ENCODE peak calls at places on chromosomes 11 and 22, in five cellular contexts. M is pancreas, A is gastrocnemius medialis, C is transverse colon, H is endodermal cell. Z is an unnamed sample.

GRCh38 chr11:117185739-117186430 is 7.3 kb downstream of the SIDT2 start:
- DNase-seq in C (no peak), H (peak; percentile 26), A (peak; percentile 8), M (peak; percentile 11), Z (no peak)

GRCh38 chr11:71532016-71532610 is 5.0 kb downstream of the KRTAP5-7 start:
- DNase-seq in H (no peak), A (no peak), C (no peak), M (no peak), Z (no peak)

GRCh38 chr11:10490398-10491232 is 35.6 kb downstream of the AMPD3 start:
- DNase-seq in A (peak; percentile 96), H (peak; percentile 57), C (peak; percentile 74), M (peak; percentile 47), Z (peak; percentile 86)

GRCh38 chr22:17265649-17266248 is 46.5 kb upstream of the ADA2 start:
- DNase-seq in A (peak; percentile 52), C (peak; percentile 64), H (peak; percentile 51), M (no peak), Z (no peak)

GRCh38 chr11:114073506-114074381 is 14.2 kb downstream of the ZBTB16 start:
- DNase-seq in H (peak; percentile 64), A (peak; percentile 46), C (no peak), M (no peak), Z (no peak)

GRCh38 chr11:114398303-114398920 is 1.9 kb downstream of the C11orf71 start:
- DNase-seq in M (no peak), H (no peak), C (no peak), A (no peak), Z (no peak)

GRCh38 chr11:129458756-129459535 is 83.3 kb downstream of the BARX2 start:
- DNase-seq in A (no peak), M (peak; percentile 50), H (no peak), C (no peak), Z (no peak)

GRCh38 chr22:43901976-43902643 is 10.3 kb upstream of the PNPLA5 start:
- DNase-seq in M (no peak), H (no peak), C (no peak), A (no peak), Z (no peak)

GRCh38 chr11:126989942-126990715 is 10.4 kb downstream of the KIRREL3 start:
- DNase-seq in M (peak; percentile 75), C (peak; percentile 66), A (peak; percentile 28), H (peak; percentile 98), Z (peak; percentile 56)

GRCh38 chr11:80616070-80616800 is 1175.4 kb upstream of the TENM4 start:
- DNase-seq in M (no peak), H (no peak), C (no peak), A (no peak), Z (no peak)

GRCh38 chr11:8068605-8069221 is 12.3 kb upstream of the TUB start:
- DNase-seq in H (peak; percentile 45), A (peak; percentile 76), M (peak; percentile 45), C (peak; percentile 20), Z (no peak)

GRCh38 chr11:61827573-61828378 is at the start of gene FADS2:
- DNase-seq in A (peak; percentile 66), H (peak; percentile 98), M (peak; percentile 65), C (peak; percentile 63), Z (peak; percentile 99)

GRCh38 chr22:31646186-31647019 is 15.6 kb downstream of the PISD start:
- DNase-seq in H (no peak), A (no peak), M (no peak), C (no peak), Z (no peak)

GRCh38 chr11:124882339-124883071 is 15.2 kb downstream of the ROBO4 start:
- DNase-seq in H (peak; percentile 47), M (no peak), C (no peak), A (no peak), Z (peak; percentile 65)

GRCh38 chr11:115672999-115673411 is 168.8 kb upstream of the CADM1 start:
- DNase-seq in C (no peak), M (no peak), A (peak; percentile 37), H (no peak), Z (no peak)

GRCh38 chr22:36325163-36326031 is 62.4 kb downstream of the MYH9 start:
- DNase-seq in H (no peak), C (peak; percentile 80), M (no peak), A (peak; percentile 55), Z (peak; percentile 90)
- H3K4me1 ChIP-seq in H (peaks cover 21% of the 10 kb centered on the region), C (peaks cover 70% of the 10 kb centered on the region), M (peaks cover 41% of the 10 kb centered on the region), A (peaks cover 71% of the 10 kb centered on the region), Z (peaks cover 3% of the 10 kb centered on the region)

DNA sequence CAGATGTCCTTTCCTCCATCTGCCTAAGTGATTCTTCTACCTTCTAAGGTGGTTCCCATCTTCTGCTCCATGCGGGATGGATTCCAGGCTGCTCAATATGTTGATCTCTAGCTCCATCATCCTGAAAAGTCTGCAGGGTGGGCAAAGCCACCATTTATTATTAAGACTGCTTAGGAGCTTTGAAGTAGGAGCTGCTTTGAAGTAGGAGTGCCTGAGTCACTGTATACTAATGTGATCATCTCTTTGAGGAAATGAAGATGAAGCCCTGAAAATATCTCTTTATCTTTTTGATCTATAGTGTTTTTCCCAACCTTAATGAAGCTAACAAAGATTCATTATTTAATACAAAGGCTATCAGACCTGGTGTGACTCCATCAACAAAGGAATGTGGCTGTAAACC is 13.1 kb downstream of the HEPHL1 start:
- DNase-seq in C (no peak), A (no peak), H (no peak), M (no peak), Z (no peak)
- H3K4me1 ChIP-seq in C (no peaks in the 10 kb centered on the region), A (no peaks in the 10 kb centered on the region), H (no peaks in the 10 kb centered on the region), M (no peaks in the 10 kb centered on the region), Z (no peaks in the 10 kb centered on the region)

GRCh38 chr11:68012843-68013610 is 2.9 kb downstream of the ALDH3B1 start:
- DNase-seq in M (peak; percentile 68), H (no peak), A (no peak), C (no peak), Z (peak; percentile 76)

GRCh38 chr11:68012044-68012842 is 2.1 kb downstream of the ALDH3B1 start:
- DNase-seq in H (no peak), C (no peak), M (no peak), A (no peak), Z (no peak)

GRCh38 chr11:68014966-68015447 is 4.9 kb downstream of the ALDH3B1 start:
- DNase-seq in C (no peak), A (no peak), H (no peak), M (no peak), Z (no peak)

GRCh38 chr11:68014157-68014965 is 4.2 kb downstream of the ALDH3B1 start:
- DNase-seq in C (peak; percentile 80), H (no peak), M (no peak), A (no peak), Z (peak; percentile 83)

GRCh38 chr11:68013611-68014156 is 3.6 kb downstream of the ALDH3B1 start:
- DNase-seq in M (no peak), H (no peak), C (no peak), A (no peak), Z (no peak)
- H3K4me1 ChIP-seq in M (peaks cover 29% of the 10 kb centered on the region), H (no peaks in the 10 kb centered on the region), C (peaks cover 43% of the 10 kb centered on the region), A (peaks cover 18% of the 10 kb centered on the region), Z (no peaks in the 10 kb centered on the region)

GRCh38 chr11:118923721-118924587 is 1.8 kb downstream of the BCL9L start:
- DNase-seq in M (no peak), H (no peak), A (peak; percentile 12), C (peak; percentile 43), Z (no peak)
- H3K4me1 ChIP-seq in M (peaks cover 45% of the 10 kb centered on the region), H (peaks cover 41% of the 10 kb centered on the region), A (peaks cover 74% of the 10 kb centered on the region), C (peaks cover 68% of the 10 kb centered on the region), Z (no peaks in the 10 kb centered on the region)

GRCh38 chr11:66609951-66610617 is 6.3 kb upstream of the RBM14 start:
- DNase-seq in C (no peak), A (no peak), M (no peak), H (no peak), Z (no peak)
- H3K4me1 ChIP-seq in C (peaks cover 19% of the 10 kb centered on the region), A (no peaks in the 10 kb centered on the region), M (peaks cover 13% of the 10 kb centered on the region), H (no peaks in the 10 kb centered on the region), Z (no peaks in the 10 kb centered on the region)

GRCh38 chr22:23495614-23496444 is 84.3 kb downstream of the IGLL1 start:
- DNase-seq in C (no peak), A (no peak), M (no peak), H (no peak), Z (peak; percentile 43)
- H3K4me1 ChIP-seq in C (no peaks in the 10 kb centered on the region), A (no peaks in the 10 kb centered on the region), M (no peaks in the 10 kb centered on the region), H (no peaks in the 10 kb centered on the region), Z (no peaks in the 10 kb centered on the region)

GRCh38 chr22:27476729-27477128 is 324.8 kb downstream of the MN1 start:
- DNase-seq in H (no peak), M (no peak), A (no peak), C (no peak), Z (no peak)

GRCh38 chr22:27483095-27483798 is 318.3 kb downstream of the MN1 start:
- DNase-seq in M (no peak), C (no peak), A (no peak), H (no peak), Z (no peak)

GRCh38 chr22:27477171-27477570 is 324.4 kb downstream of the MN1 start:
- DNase-seq in M (no peak), H (no peak), C (no peak), A (no peak), Z (no peak)

GRCh38 chr22:27482414-27482813 is 319.1 kb downstream of the MN1 start:
- DNase-seq in H (no peak), M (no peak), A (no peak), C (no peak), Z (no peak)

GRCh38 chr22:27480487-27480886 is 321.1 kb downstream of the MN1 start:
- DNase-seq in C (no peak), A (no peak), M (no peak), H (no peak), Z (no peak)
- H3K4me1 ChIP-seq in C (no peaks in the 10 kb centered on the region), A (no peaks in the 10 kb centered on the region), M (no peaks in the 10 kb centered on the region), H (peaks cover 7% of the 10 kb centered on the region), Z (no peaks in the 10 kb centered on the region)

GRCh38 chr22:30436196-30436595 is 10.6 kb downstream of the MTFP1 start:
- DNase-seq in A (no peak), C (no peak), H (no peak), M (no peak), Z (no peak)

GRCh38 chr22:30433773-30434172 is 8.2 kb downstream of the MTFP1 start:
- DNase-seq in H (no peak), C (no peak), A (no peak), M (no peak), Z (no peak)

GRCh38 chr22:30434775-30435315 is 9.3 kb downstream of the MTFP1 start:
- DNase-seq in A (no peak), C (no peak), H (no peak), M (no peak), Z (no peak)

GRCh38 chr22:30433227-30433626 is 7.7 kb downstream of the MTFP1 start:
- DNase-seq in M (no peak), H (no peak), A (no peak), C (no peak), Z (no peak)

DNA sequence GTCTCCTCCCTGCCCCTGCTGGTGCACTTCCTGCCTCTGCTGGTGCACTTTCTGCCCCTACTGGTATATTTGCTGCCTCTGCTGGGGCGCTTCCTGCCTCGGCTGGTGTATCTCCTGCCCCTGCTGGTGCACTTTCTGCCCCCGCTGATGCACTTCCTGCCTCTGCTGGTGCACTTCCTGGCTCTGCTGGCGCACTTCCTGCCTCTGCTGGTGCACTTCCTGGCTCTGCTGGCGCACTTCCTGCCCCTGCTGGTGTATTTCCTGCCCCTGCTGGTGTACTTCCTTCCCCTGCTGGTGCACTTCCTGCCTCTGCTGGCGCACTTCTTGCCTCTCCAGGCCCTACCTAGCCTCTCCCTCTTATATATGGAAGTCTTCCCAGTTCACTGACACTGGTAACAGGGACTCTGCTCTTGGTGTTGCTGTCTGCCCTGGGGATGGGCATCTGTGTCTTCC is 10.1 kb downstream of the MTFP1 start:
- DNase-seq in A (peak; percentile 35), C (peak; percentile 65), H (no peak), M (no peak), Z (peak; percentile 61)
- H3K4me1 ChIP-seq in A (no peaks in the 10 kb centered on the region), C (peaks cover 7% of the 10 kb centered on the region), H (no peaks in the 10 kb centered on the region), M (no peaks in the 10 kb centered on the region), Z (no peaks in the 10 kb centered on the region)

Z was measured in aorta.